ENCODE peak calls at places on chromosome 1, in nine cellular contexts. A is cardiac muscle cell, X is fibroblast of lung, H is ascending aorta, Y is fibroblast of the aortic adventitia, B is IMR-90, L is uterus, O is mammary epithelial cell, U is RWPE1. G is an unnamed sample.

GRCh38 chr1:22903113-22903512 is 69.6 kb downstream of the LACTBL1 start:
- DNase-seq in A (no peak), X (no peak), H (no peak), Y (peak), B (peak), L (no peak), O (peak), U (no peak), G (no peak)

GRCh38 chr1:228077565-228078330 is 4.8 kb upstream of the ARF1 start:
- DNase-seq in A (no peak), X (no peak), H (no peak), Y (no peak), B (no peak), L (peak), O (no peak), U (no peak), G (no peak)

GRCh38 chr1:48206371-48206770 is 16.1 kb upstream of the SLC5A9 start:
- DNase-seq in A (no peak), X (no peak), H (no peak), Y (no peak), B (no peak), L (no peak), O (no peak), U (no peak), G (no peak)

GRCh38 chr1:233446935-233447334 is 119.4 kb downstream of the MAP3K21 start:
- DNase-seq in A (no peak), X (no peak), H (no peak), Y (no peak), B (no peak), L (no peak), O (no peak), U (no peak), G (no peak)

GRCh38 chr1:234292548-234292947 is 80.7 kb upstream of the COA6 start:
- DNase-seq in A (no peak), X (no peak), H (no peak), Y (no peak), B (no peak), L (no peak), O (no peak), U (no peak), G (no peak)

GRCh38 chr1:33004628-33005027 is 32.1 kb downstream of the AK2 start:
- DNase-seq in A (no peak), X (no peak), H (no peak), Y (peak), B (peak), L (no peak), O (peak), U (peak), G (no peak)

GRCh38 chr1:23123528-23123927 is 45.1 kb downstream of the LUZP1 start:
- DNase-seq in A (no peak), X (no peak), H (no peak), Y (no peak), B (no peak), L (no peak), O (no peak), U (no peak), G (no peak)

GRCh38 chr1:226809785-226810571 is 60.4 kb upstream of the PSEN2 start:
- DNase-seq in A (no peak), X (no peak), H (no peak), Y (peak), B (peak), L (no peak), O (no peak), U (no peak), G (no peak)

GRCh38 chr1:226436855-226437491 is 29.1 kb upstream of the PARP1 start:
- DNase-seq in A (peak), X (no peak), H (no peak), Y (no peak), B (no peak), L (no peak), O (peak), U (no peak), G (no peak)

GRCh38 chr1:226457307-226457712 is 49.4 kb upstream of the PARP1 start:
- DNase-seq in A (peak), X (no peak), H (no peak), Y (no peak), B (no peak), L (no peak), O (no peak), U (no peak), G (no peak)

GRCh38 chr1:18954270-18955071 is 2.0 kb downstream of the IFFO2 start:
- DNase-seq in A (peak), X (no peak), H (no peak), Y (peak), B (no peak), L (no peak), O (peak), U (peak), G (no peak)

DNA sequence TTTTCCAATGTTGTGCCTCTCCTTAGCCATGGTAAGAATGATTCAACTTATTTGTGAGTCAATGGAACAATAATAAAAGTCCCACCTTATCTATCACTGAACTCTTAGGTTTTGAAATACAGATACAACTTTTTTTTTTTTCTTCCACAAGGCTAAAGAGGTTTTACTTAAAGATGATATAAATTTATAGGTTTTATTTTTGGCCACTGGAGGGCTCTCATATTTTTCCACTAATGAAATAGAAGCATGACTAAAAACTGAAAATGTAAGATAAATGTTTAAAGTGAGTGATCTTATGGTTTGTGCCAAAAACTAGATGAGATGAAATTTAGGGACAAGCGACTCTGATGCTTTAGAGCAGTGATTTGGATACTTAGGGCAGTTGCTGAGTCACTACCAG is 499.0 kb downstream of the NUF2 start:
- DNase-seq in A (peak), X (peak), H (no peak), Y (peak), B (no peak), L (no peak), O (no peak), U (no peak), G (no peak)
- TF ChIP-seq CTCF in A (peak), X (peak), H (no peak), Y (peak), B (no peak), L (no peak), O (peak), U (peak), G (peak)

GRCh38 chr1:20487236-20487590 is 1.2 kb upstream of the CAMK2N1 start:
- DNase-seq in A (no peak), X (no peak), H (no peak), Y (no peak), B (no peak), L (no peak), O (no peak), U (no peak), G (no peak)
- TF ChIP-seq CTCF in A (no peak), X (no peak), H (no peak), Y (no peak), B (no peak), L (no peak), O (no peak), U (no peak), G (no peak)

DNA sequence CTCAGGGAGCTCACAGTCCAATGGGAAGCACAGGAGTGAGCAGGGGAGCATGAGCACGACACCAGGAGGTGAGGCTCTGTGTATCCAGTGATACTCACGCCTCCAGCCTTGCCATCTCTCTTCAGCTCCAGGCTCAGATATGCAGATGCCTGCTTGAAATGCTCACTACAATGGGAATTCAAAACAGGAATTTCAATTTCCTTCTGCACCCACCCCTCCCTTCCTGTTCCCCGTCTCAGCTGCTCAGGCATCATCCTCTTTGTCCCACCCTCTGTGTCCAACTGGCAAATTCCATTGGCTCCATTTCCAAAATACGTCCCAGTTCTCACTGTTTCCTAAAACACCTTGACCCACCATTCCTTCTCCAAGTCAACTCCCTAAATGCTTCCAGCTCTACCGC is 58.9 kb downstream of the FBXO2 start:
- DNase-seq in A (no peak), X (no peak), H (no peak), Y (no peak), B (no peak), L (no peak), O (no peak), U (no peak), G (no peak)
- TF ChIP-seq CTCF in A (no peak), X (no peak), H (no peak), Y (no peak), B (no peak), L (no peak), O (no peak), U (no peak), G (no peak)

GRCh38 chr1:4624801-4625200 is 29.6 kb upstream of the AJAP1 start:
- DNase-seq in A (no peak), X (no peak), H (no peak), Y (no peak), B (no peak), L (no peak), O (no peak), U (no peak), G (no peak)

GRCh38 chr1:4626061-4626460 is 28.3 kb upstream of the AJAP1 start:
- DNase-seq in A (no peak), X (no peak), H (no peak), Y (no peak), B (no peak), L (no peak), O (no peak), U (no peak), G (no peak)

GRCh38 chr1:4627353-4627752 is 27.1 kb upstream of the AJAP1 start:
- DNase-seq in A (no peak), X (no peak), H (no peak), Y (no peak), B (no peak), L (no peak), O (no peak), U (no peak), G (no peak)

GRCh38 chr1:4628992-4629391 is 25.4 kb upstream of the AJAP1 start:
- DNase-seq in A (no peak), X (no peak), H (no peak), Y (no peak), B (no peak), L (no peak), O (no peak), U (no peak), G (no peak)

DNA sequence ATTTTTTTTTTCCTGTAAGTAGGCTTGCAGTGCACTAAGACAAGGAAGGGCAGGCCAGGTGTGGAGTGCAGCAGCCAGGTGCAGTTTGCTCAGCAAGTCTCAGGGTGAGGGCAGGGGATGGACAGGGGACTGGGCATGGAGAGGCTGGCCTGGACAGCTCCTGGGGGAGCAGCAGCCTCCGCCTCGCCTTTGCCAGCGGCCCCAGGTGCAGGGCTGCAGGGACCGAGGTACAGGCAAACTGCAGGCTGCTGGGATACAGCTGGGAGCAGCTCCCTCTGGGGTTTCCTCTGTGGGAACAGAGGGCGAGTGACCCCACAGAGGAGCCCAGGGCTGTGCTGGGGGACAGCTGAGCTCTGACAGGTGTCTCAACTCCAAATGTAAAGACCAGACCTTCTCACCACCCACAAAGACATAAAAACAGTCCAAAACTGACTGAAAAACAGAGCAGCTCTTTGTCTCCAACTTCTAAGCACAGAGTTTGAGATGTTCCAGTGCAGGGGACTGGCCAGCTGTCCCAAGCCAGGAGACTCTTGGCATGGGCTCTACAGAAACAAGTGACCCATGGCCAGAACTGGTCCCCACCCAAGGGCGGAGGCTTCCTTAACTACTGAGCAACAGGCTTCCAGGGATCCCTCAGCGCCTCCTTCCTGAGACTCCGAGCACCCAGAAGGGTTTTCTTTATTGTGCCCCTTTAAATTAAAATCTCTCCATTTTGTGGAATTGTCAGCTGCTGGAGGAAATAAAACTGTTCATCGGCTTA is 27.7 kb upstream of the AJAP1 start:
- DNase-seq in A (no peak), X (no peak), H (no peak), Y (no peak), B (no peak), L (no peak), O (no peak), U (no peak), G (no peak)
- TF ChIP-seq CTCF in A (no peak), X (no peak), H (no peak), Y (no peak), B (no peak), L (no peak), O (no peak), U (no peak), G (no peak)

GRCh38 chr1:91402023-91402422 is 2.6 kb downstream of the HFM1 start:
- DNase-seq in A (peak), X (peak), H (no peak), Y (peak), B (peak), L (no peak), O (peak), U (peak), G (no peak)
- TF ChIP-seq CTCF in A (peak), X (peak), H (peak), Y (peak), B (peak), L (peak), O (peak), U (peak), G (peak)

GRCh38 chr1:156451486-156452184 is 48.9 kb downstream of the MEF2D start:
- DNase-seq in A (no peak), X (no peak), H (no peak), Y (no peak), B (no peak), L (no peak), O (no peak), U (no peak), G (no peak)
- TF ChIP-seq CTCF in A (no peak), X (peak), H (no peak), Y (no peak), B (no peak), L (no peak), O (no peak), U (no peak), G (no peak)

DNA sequence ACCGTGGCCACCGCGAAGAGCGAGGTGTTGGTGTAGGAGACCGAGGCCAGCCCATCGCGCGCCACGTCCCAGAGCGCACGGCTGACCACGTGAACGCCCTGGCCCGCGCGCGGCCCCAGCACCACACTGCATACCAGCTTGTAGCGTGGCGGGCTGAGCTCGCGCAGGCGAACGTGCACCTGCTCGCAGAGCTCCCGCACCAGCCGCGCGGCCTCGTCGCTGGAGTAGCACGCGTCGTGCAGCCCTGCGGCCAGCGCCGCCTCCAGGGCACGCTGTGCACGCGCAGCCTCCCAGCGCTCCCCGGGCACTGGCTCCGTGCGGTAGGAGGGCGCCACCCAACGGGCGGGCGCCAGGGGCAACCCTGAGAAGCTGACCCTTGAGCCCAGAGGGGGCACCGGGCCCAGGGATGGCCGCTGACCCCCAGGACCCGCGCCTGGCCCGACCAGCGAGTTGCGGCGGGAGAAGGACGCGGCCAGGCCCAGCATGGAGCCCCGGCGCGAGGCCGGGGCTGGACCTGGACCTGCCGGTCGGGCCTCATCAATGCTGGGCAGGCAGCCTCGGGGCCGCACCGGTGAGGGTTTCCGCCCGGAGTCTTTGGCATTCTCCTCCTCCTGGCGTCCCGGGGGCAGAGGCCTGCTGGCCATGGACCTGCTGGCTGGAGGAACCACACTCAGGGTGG is 987 bp downstream of the DYNLT4 start:
- DNase-seq in A (no peak), X (no peak), H (peak), Y (no peak), B (no peak), L (peak), O (no peak), U (no peak), G (no peak)
- TF ChIP-seq CTCF in A (no peak), X (no peak), H (no peak), Y (no peak), B (no peak), L (no peak), O (no peak), U (no peak), G (no peak)

G was measured in AG09319.